ENCODE peak calls at places on chromosomes 3 and 15, in five cellular contexts. U is brain microvascular endothelial cell, R is activated T-cell treated with anti-CD3 and anti-CD28 coated beads for 24 hours, I is glutamatergic neuron, X is LoVo. D is an unnamed sample.

GRCh38 chr3:127093312-127093711 is 99.6 kb upstream of the PRR23E start:
- DNase-seq in R (no peak), X (no peak), I (no peak), U (no peak), D (no peak)

GRCh38 chr3:159637895-159638542 is 350.6 kb upstream of the IL12A start:
- DNase-seq in I (no peak), X (peak), U (no peak), R (no peak), D (no peak)

GRCh38 chr3:14265246-14265962 is 86.8 kb downstream of the LSM3 start:
- DNase-seq in R (no peak), X (peak), I (no peak), U (peak), D (no peak)

GRCh38 chr3:125172346-125172745 is 40.2 kb downstream of the SLC12A8 start:
- DNase-seq in R (no peak), I (no peak), X (no peak), U (no peak), D (no peak)

GRCh38 chr15:49110158-49110944 is 45.0 kb downstream of the COPS2 start:
- DNase-seq in R (no peak), X (no peak), U (no peak), I (no peak), D (no peak)

GRCh38 chr3:194440756-194441155 is 41.7 kb upstream of the GP5 start:
- DNase-seq in X (no peak), U (no peak), I (no peak), R (no peak), D (no peak)

GRCh38 chr3:100548053-100548452 is 55.6 kb downstream of the TMEM45A start:
- DNase-seq in X (no peak), U (no peak), I (no peak), R (no peak), D (no peak)

GRCh38 chr3:50287262-50287661 is 5.0 kb downstream of the IFRD2 start:
- DNase-seq in U (no peak), X (no peak), R (no peak), I (no peak), D (peak)

GRCh38 chr15:95606551-95606950 is 723.9 kb upstream of the NR2F2 start:
- DNase-seq in I (no peak), R (no peak), X (no peak), U (no peak), D (no peak)

GRCh38 chr3:29618395-29619291 is 337.8 kb downstream of the RBMS3 start:
- DNase-seq in U (no peak), X (no peak), R (no peak), I (no peak), D (no peak)

GRCh38 chr15:38589502-38589901 is 24.9 kb upstream of the RASGRP1 start:
- DNase-seq in I (no peak), U (peak), X (peak), R (no peak), D (no peak)

GRCh38 chr3:124272611-124273151 is 280.8 kb upstream of the ROPN1 start:
- DNase-seq in I (no peak), U (no peak), R (no peak), X (no peak), D (no peak)

GRCh38 chr3:12658593-12659058 is 5.3 kb downstream of the RAF1 start:
- DNase-seq in X (peak), R (no peak), I (no peak), U (no peak), D (no peak)

GRCh38 chr3:70065666-70066253 is 66.2 kb downstream of the SAMMSON start:
- DNase-seq in I (peak), R (no peak), X (no peak), U (no peak), D (no peak)

GRCh38 chr3:47010050-47010712 is 30.7 kb downstream of the NBEAL2 start:
- DNase-seq in I (no peak), X (no peak), R (no peak), U (no peak), D (peak)

GRCh38 chr15:92599394-92599970 is 56.1 kb downstream of the FAM174B start:
- DNase-seq in I (no peak), X (no peak), R (no peak), U (peak), D (no peak)

GRCh38 chr15:67185621-67186225 is 68.7 kb downstream of the AAGAB start:
- DNase-seq in U (no peak), I (no peak), X (no peak), R (no peak), D (no peak)

GRCh38 chr15:69390575-69390974 is 23.6 kb upstream of the KIF23 start:
- DNase-seq in R (no peak), I (no peak), U (peak), X (no peak), D (no peak)

GRCh38 chr15:41961014-41961518 is 11.3 kb downstream of the EHD4 start:
- DNase-seq in X (no peak), U (no peak), I (no peak), R (no peak), D (no peak)

GRCh38 chr15:80485370-80486164 is 81.4 kb downstream of the ARNT2 start:
- DNase-seq in R (no peak), U (no peak), I (no peak), X (peak), D (no peak)

D was measured in left ventricle myocardium inferior.